ENCODE peak calls at places on chromosome 3, in five cellular contexts. M is SW480; X is T-helper 2 cell treated with Interferon-gamma antibody and Interleukin-4, amounts not matched to agents 5 μg/mL and 100 μg/mL, for 36 hours; Y is NCI-H2081; P is stimulated activated CD4-positive, alpha-beta T cell treated with anti-CD3 and anti-CD28 coated beads, TNF-alpha, amount 100 ng/mL, for 4 hours. D is an unnamed sample.

GRCh38 chr3:35666893-35667292 is 27.6 kb downstream of the ARPP21 start:
- DNase-seq in M (no peak), P (no peak), Y (no peak), X (no peak), D (no peak)

GRCh38 chr3:46667061-46667621 is 26.3 kb downstream of the ALS2CL start:
- DNase-seq in P (no peak), X (no peak), M (no peak), Y (no peak), D (no peak)

GRCh38 chr3:115960799-115961198 is 337.5 kb downstream of the GAP43 start:
- DNase-seq in X (no peak), Y (no peak), M (no peak), P (no peak), D (peak; percentile 25)

GRCh38 chr3:153145454-153145853 is 16.6 kb upstream of the RAP2B start:
- DNase-seq in Y (no peak), P (no peak), X (no peak), M (no peak), D (no peak)

GRCh38 chr3:45777753-45778386 is 18.5 kb downstream of the SLC6A20 start:
- DNase-seq in Y (no peak), X (no peak), M (no peak), P (no peak), D (no peak)

GRCh38 chr3:13229291-13229949 is 156.2 kb upstream of the IQSEC1 start:
- DNase-seq in Y (peak; percentile 6), P (no peak), M (peak; percentile 43), X (no peak), D (no peak)

GRCh38 chr3:139839659-139840058 is 95.3 kb upstream of the CLSTN2 start:
- DNase-seq in X (no peak), P (no peak), M (no peak), Y (no peak), D (no peak)

GRCh38 chr3:133209871-133210550 is 171.8 kb downstream of the TMEM108 start:
- DNase-seq in P (no peak), Y (no peak), M (no peak), X (peak; percentile 32), D (no peak)

GRCh38 chr3:71607364-71607763 is 23.8 kb upstream of the FOXP1 start:
- DNase-seq in Y (no peak), P (no peak), X (no peak), M (no peak), D (no peak)

GRCh38 chr3:188378786-188379185 is 224.8 kb downstream of the LPP start:
- DNase-seq in P (no peak), Y (no peak), M (no peak), X (no peak), D (no peak)

GRCh38 chr3:128950223-128950938 is 43.5 kb downstream of the CFAP92 start:
- DNase-seq in P (no peak), Y (peak; percentile 64), X (peak; percentile 16), M (no peak), D (no peak)

GRCh38 chr3:173221010-173221409 is 80.0 kb upstream of the SPATA16 start:
- DNase-seq in P (no peak), X (no peak), Y (no peak), M (peak; percentile 12), D (no peak)

GRCh38 chr3:71728632-71729342 is 3.6 kb upstream of the EIF4E3 start:
- DNase-seq in X (no peak), M (no peak), P (no peak), Y (peak; percentile 32), D (no peak)

GRCh38 chr3:188539631-188540194 is 385.8 kb downstream of the LPP start:
- DNase-seq in Y (no peak), M (no peak), P (no peak), X (no peak), D (no peak)

GRCh38 chr3:129317014-129317771 is 38.5 kb downstream of the HMCES start:
- DNase-seq in P (no peak), X (no peak), Y (peak; percentile 27), M (no peak), D (no peak)

GRCh38 chr3:134352031-134352671 is 22.1 kb downstream of the AMOTL2 start:
- DNase-seq in Y (no peak), X (no peak), M (no peak), P (no peak), D (no peak)

GRCh38 chr3:187319699-187320302 is 28.3 kb upstream of the MASP1 start:
- DNase-seq in Y (peak; percentile 44), X (peak; percentile 50), M (peak; percentile 57), P (no peak), D (no peak)

GRCh38 chr3:197219627-197220026 is 78.8 kb downstream of the DLG1 start:
- DNase-seq in P (no peak), M (no peak), Y (no peak), X (no peak), D (no peak)

GRCh38 chr3:133455960-133456359 is 56.1 kb downstream of the BFSP2 start:
- DNase-seq in M (no peak), Y (no peak), X (no peak), P (no peak), D (no peak)

GRCh38 chr3:66220066-66220465 is 735 bp upstream of the SLC25A26 start:
- DNase-seq in P (no peak), X (no peak), M (peak; percentile 18), Y (no peak), D (no peak)

GRCh38 chr3:195195321-195196209 is 75.4 kb downstream of the XXYLT1 start:
- DNase-seq in Y (peak; percentile 79), P (no peak), M (peak; percentile 35), X (no peak), D (no peak)

GRCh38 chr3:14424711-14425573 is 22.5 kb downstream of the SLC6A6 start:
- DNase-seq in M (no peak), Y (no peak), X (no peak), P (no peak), D (peak; percentile 7)

GRCh38 chr3:38122712-38123290 is 14.1 kb downstream of the ACAA1 start:
- DNase-seq in P (no peak), X (no peak), M (no peak), Y (no peak), D (no peak)

GRCh38 chr3:133408961-133409360 is 9.1 kb downstream of the BFSP2 start:
- DNase-seq in M (peak; percentile 27), X (no peak), P (no peak), Y (no peak), D (no peak)

D was measured in NCI-H2227 treated with DMSO at 0.1 percent for 48 hours.